ENCODE peak calls at places on chromosomes 3 and 15, in four cellular contexts. P is HS-27A, H is hepatic stellate cell, V is NCI-H345. E is an unnamed sample.

GRCh38 chr3:195809291-195809785 is 2.4 kb downstream of the MUC4 start:
- DNase-seq in P (no peak), H (no peak), V (peak), E (no peak)

GRCh38 chr15:87121357-87121756 is 1041.7 kb downstream of the AGBL1 start:
- DNase-seq in P (no peak), H (no peak), V (no peak), E (no peak)

GRCh38 chr3:17433866-17434265 is 308.6 kb downstream of the TBC1D5 start:
- DNase-seq in P (no peak), H (no peak), V (no peak), E (no peak)

GRCh38 chr3:158152186-158152585 is 42.3 kb downstream of the RSRC1 start:
- DNase-seq in P (no peak), H (peak), V (no peak), E (no peak)

GRCh38 chr3:149160754-149161289 is 31.4 kb downstream of the HPS3 start:
- DNase-seq in P (no peak), H (peak), V (no peak), E (no peak)

GRCh38 chr3:88131695-88132094 is 18.1 kb upstream of the C3orf38 start:
- DNase-seq in P (no peak), H (no peak), V (no peak), E (no peak)

GRCh38 chr15:57323806-57324589 is 52.3 kb upstream of the CGNL1 start:
- DNase-seq in P (peak), H (peak), V (peak), E (no peak)

GRCh38 chr3:42036483-42036823 is 54.7 kb upstream of the TRAK1 start:
- DNase-seq in P (peak), H (peak), V (no peak), E (peak)

GRCh38 chr15:64464271-64465005 is 4.1 kb downstream of the ZNF609 start:
- DNase-seq in P (no peak), H (no peak), V (peak), E (peak)

GRCh38 chr3:10286596-10287295 is 6.0 kb downstream of the GHRL start:
- DNase-seq in P (peak), H (peak), V (no peak), E (no peak)

GRCh38 chr15:25368855-25369254 is 70.0 kb downstream of the UBE3A start:
- DNase-seq in P (no peak), H (no peak), V (no peak), E (no peak)

GRCh38 chr3:3068358-3068881 is 41.8 kb downstream of the IL5RA start:
- DNase-seq in P (no peak), H (no peak), V (no peak), E (no peak)

GRCh38 chr15:26298010-26298661 is 435.0 kb upstream of the ATP10A start:
- DNase-seq in P (no peak), H (no peak), V (no peak), E (no peak)

GRCh38 chr3:17039579-17039978 is 154.8 kb downstream of the PLCL2 start:
- DNase-seq in P (peak), H (peak), V (no peak), E (no peak)

GRCh38 chr3:51386852-51387229 is 1.8 kb downstream of the MANF start:
- DNase-seq in P (no peak), H (no peak), V (no peak), E (no peak)

GRCh38 chr3:87227104-87227834 is at the start of gene CHMP2B:
- DNase-seq in P (peak), H (peak), V (peak), E (peak)

GRCh38 chr3:17942856-17943255 is 200.4 kb upstream of the TBC1D5 start:
- DNase-seq in P (peak), H (no peak), V (no peak), E (no peak)

GRCh38 chr3:63960048-63960711 is 48.0 kb upstream of the SCAANT1 start:
- DNase-seq in P (no peak), H (peak), V (no peak), E (peak)

GRCh38 chr3:179898024-179898423 is 138.7 kb downstream of the PEX5L start:
- DNase-seq in P (peak), H (peak), V (no peak), E (no peak)

GRCh38 chr3:119294889-119295769 is 946 bp downstream of the ARHGAP31 start:
- DNase-seq in P (no peak), H (peak), V (no peak), E (no peak)

GRCh38 chr3:55180936-55181535 is 253.2 kb upstream of the LRTM1 start:
- DNase-seq in P (no peak), H (no peak), V (peak), E (no peak)

GRCh38 chr3:50297896-50298725 is 1.1 kb downstream of the HYAL3 start:
- DNase-seq in P (no peak), H (no peak), V (no peak), E (no peak)

GRCh38 chr3:39327746-39328349 is 1.7 kb upstream of the CCR8 start:
- DNase-seq in P (no peak), H (no peak), V (no peak), E (no peak)

GRCh38 chr3:60579734-60580133 is 671.5 kb downstream of the FHIT start:
- DNase-seq in P (peak), H (peak), V (peak), E (no peak)